ENCODE peak calls at places on chromosomes 13 and 19, in seven cellular contexts. Q is heart left ventricle, T is sigmoid colon, M is GM23338, S is heart right ventricle, Y is lower lobe of right lung, I is astrocyte. K is an unnamed sample. For H3K4me1 and H3K27me3, the result is how much of the 10 kb centered on the place peaks cover.

GRCh38 chr13:106232680-106233079 is 302.8 kb downstream of the EFNB2 start:
- DNase-seq in Q (no peak), T (no peak), M (peak), S (no peak), Y (no peak), I (no peak), K (no peak)

GRCh38 chr13:27980280-27980998 is 8.1 kb downstream of the URAD start:
- DNase-seq in Q (no peak), T (no peak), M (peak), S (no peak), Y (no peak), I (no peak), K (no peak)

GRCh38 chr19:40822161-40822560 is 23.2 kb downstream of the EGLN2 start:
- DNase-seq in Q (no peak), T (no peak), M (no peak), S (no peak), Y (peak), I (no peak), K (peak)

GRCh38 chr19:21750586-21751128 is 16.7 kb downstream of the ZNF100 start:
- DNase-seq in Q (no peak), T (no peak), M (no peak), S (no peak), Y (no peak), I (no peak), K (no peak)

GRCh38 chr19:8151499-8152035 is 2.2 kb upstream of the FBN3 start:
- DNase-seq in Q (no peak), T (no peak), M (no peak), S (no peak), Y (no peak), I (no peak), K (no peak)

GRCh38 chr19:8366961-8367326 is 3.0 kb downstream of the ANGPTL4 start:
- DNase-seq in Q (no peak), T (peak), M (no peak), S (no peak), Y (no peak), I (peak), K (no peak)

GRCh38 chr19:46471116-46471733 is at the start of gene PNMA8A:
- DNase-seq in Q (peak), T (peak), M (peak), S (peak), Y (peak), I (peak), K (peak)

GRCh38 chr13:79398915-79399314 is 7.1 kb downstream of the RBM26 start:
- DNase-seq in Q (no peak), T (no peak), M (no peak), S (no peak), Y (no peak), I (no peak), K (no peak)

GRCh38 chr19:43820098-43820860 is 6.8 kb upstream of the ZNF283 start:
- DNase-seq in Q (peak), T (peak), M (peak), S (peak), Y (peak), I (peak), K (peak)

GRCh38 chr13:36706755-36707154 is 32.9 kb downstream of the SERTM1 start:
- DNase-seq in Q (no peak), T (no peak), M (no peak), S (no peak), Y (no peak), I (peak), K (no peak)

GRCh38 chr19:14507704-14508246 is 10.4 kb downstream of the DNAJB1 start:
- DNase-seq in Q (no peak), T (no peak), M (no peak), S (no peak), Y (peak), I (peak), K (peak)

GRCh38 chr13:52713894-52714293 is 25.7 kb downstream of the CNMD start:
- DNase-seq in Q (peak), T (peak), M (no peak), S (peak), Y (peak), I (no peak), K (no peak)

GRCh38 chr19:4373601-4374441 is 26.5 kb downstream of the SH3GL1 start:
- DNase-seq in Q (no peak), T (peak), M (no peak), S (peak), Y (no peak), I (no peak), K (peak)

GRCh38 chr19:34308381-34309367 is 54.3 kb downstream of the GARRE1 start:
- DNase-seq in Q (no peak), T (peak), M (no peak), S (no peak), Y (no peak), I (peak), K (no peak)

GRCh38 chr19:38836438-38837303 is 5.1 kb upstream of the ECH1 start:
- DNase-seq in Q (no peak), T (no peak), M (no peak), S (no peak), Y (no peak), I (no peak), K (no peak)

GRCh38 chr19:38838208-38838985 is 6.8 kb upstream of the ECH1 start:
- DNase-seq in Q (no peak), T (no peak), M (no peak), S (no peak), Y (no peak), I (no peak), K (peak)

GRCh38 chr19:38838986-38839761 is 7.6 kb upstream of the ECH1 start:
- DNase-seq in Q (peak), T (no peak), M (no peak), S (no peak), Y (no peak), I (no peak), K (peak)

GRCh38 chr19:38837304-38837626 is 5.7 kb upstream of the ECH1 start:
- DNase-seq in Q (no peak), T (no peak), M (no peak), S (no peak), Y (no peak), I (no peak), K (no peak)

DNA sequence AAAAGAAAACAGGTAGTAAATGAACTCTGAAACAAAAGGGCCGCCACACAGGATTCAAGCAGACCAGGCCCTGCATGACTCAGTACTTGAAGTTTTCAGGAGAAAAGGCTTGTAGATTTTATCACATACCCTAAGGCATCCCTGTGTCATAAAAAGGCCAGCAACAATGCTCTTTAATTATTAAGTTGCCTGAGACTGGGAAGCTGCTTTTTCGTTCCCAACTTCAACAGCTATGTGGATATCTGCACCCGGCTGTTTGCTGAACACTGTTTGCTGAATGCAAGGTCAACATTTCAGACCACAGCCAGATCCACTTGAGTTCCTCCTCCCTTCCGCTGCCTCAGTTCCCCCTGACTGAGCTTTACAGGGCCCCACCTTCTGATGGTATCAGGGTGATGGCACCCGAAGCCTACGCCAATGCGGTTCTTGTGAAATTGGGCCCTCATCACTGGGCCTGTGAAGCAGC is 6.1 kb upstream of the ECH1 start:
- DNase-seq in Q (no peak), T (no peak), M (no peak), S (no peak), Y (no peak), I (no peak), K (no peak)
- H3K27ac ChIP-seq in Q (no peak), T (no peak), M (no peak), S (no peak), Y (peak), I (no peak), K (peak)

GRCh38 chr19:38653028-38653571 is 5.7 kb downstream of the ACTN4 start:
- DNase-seq in Q (no peak), T (peak), M (no peak), S (no peak), Y (no peak), I (peak), K (peak)
- H3K4me1 ChIP-seq in Q (half or more), T (under half), M (half or more), S (half or more), Y (half or more), I (half or more), K (under half)

GRCh38 chr13:99902657-99903056 is 68.9 kb downstream of the ZIC5 start:
- DNase-seq in Q (no peak), T (no peak), M (no peak), S (no peak), Y (no peak), I (no peak), K (no peak)

GRCh38 chr13:99903140-99903539 is 68.4 kb downstream of the ZIC5 start:
- DNase-seq in Q (no peak), T (no peak), M (no peak), S (no peak), Y (no peak), I (no peak), K (no peak)

GRCh38 chr13:99898421-99898820 is 73.1 kb downstream of the ZIC5 start:
- DNase-seq in Q (no peak), T (no peak), M (no peak), S (no peak), Y (no peak), I (no peak), K (no peak)

GRCh38 chr13:99896712-99897440 is 74.7 kb downstream of the ZIC5 start:
- DNase-seq in Q (no peak), T (no peak), M (no peak), S (no peak), Y (no peak), I (no peak), K (no peak)

DNA sequence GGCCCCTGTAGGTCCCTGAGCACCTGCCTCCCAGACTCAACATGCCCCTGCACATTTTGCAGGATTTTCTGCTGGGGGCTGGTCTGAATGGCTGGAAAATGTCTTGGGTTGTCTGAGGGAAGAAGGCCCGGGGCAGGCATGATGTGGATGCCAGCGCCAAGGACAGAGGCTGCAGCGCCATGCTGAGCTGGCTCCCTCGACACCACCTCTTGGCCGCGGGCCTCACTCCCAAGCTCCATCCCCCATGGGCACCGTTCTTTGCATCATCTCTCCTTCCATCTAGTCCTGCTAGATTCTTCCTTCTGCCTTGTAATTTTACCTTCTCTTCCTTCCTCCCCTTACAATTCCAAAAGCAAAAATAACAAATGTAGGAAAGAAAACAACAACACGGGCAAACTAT is 70.6 kb downstream of the ZIC5 start:
- DNase-seq in Q (no peak), T (no peak), M (no peak), S (no peak), Y (no peak), I (no peak), K (no peak)
- H3K27me3 ChIP-seq in Q (under half), T (half or more), M (under half), S (half or more), Y (half or more), I (under half), K (under half)

GRCh38 chr13:24107955-24108614 is 52.4 kb upstream of the SPATA13 start:
- DNase-seq in Q (no peak), T (no peak), M (peak), S (no peak), Y (no peak), I (peak), K (no peak)
- H3K27ac ChIP-seq in Q (no peak), T (no peak), M (no peak), S (no peak), Y (no peak), I (no peak), K (no peak)

GRCh38 chr13:31625115-31625514 is 114.2 kb upstream of the RXFP2 start:
- DNase-seq in Q (no peak), T (no peak), M (no peak), S (no peak), Y (no peak), I (no peak), K (no peak)

GRCh38 chr13:31631716-31632115 is 107.6 kb upstream of the RXFP2 start:
- DNase-seq in Q (no peak), T (no peak), M (peak), S (no peak), Y (no peak), I (no peak), K (no peak)

GRCh38 chr13:31629085-31629785 is 110.1 kb upstream of the RXFP2 start:
- DNase-seq in Q (no peak), T (no peak), M (no peak), S (no peak), Y (no peak), I (peak), K (peak)

GRCh38 chr13:31631071-31631470 is 108.3 kb upstream of the RXFP2 start:
- DNase-seq in Q (no peak), T (no peak), M (no peak), S (no peak), Y (no peak), I (no peak), K (no peak)

DNA sequence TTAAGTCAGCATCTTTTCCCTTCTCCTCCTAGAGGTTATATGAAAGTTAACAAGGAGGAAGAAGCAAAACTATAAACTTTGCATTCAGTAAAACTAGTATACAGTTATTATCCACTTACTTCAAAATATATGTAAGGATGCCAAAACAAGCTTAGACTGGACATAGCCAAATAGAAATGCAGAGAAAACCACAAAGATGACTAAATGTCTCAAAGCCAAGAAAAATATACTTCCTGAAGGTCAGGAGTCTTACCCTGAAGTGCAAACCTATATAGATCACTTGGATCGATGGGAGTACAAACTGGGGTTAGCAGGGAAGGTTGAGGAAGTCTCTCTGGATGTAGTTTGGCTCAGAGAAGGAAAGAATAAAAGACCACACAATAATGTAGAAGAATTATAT is 112.2 kb upstream of the RXFP2 start:
- DNase-seq in Q (no peak), T (no peak), M (no peak), S (no peak), Y (no peak), I (peak), K (no peak)
- H3K4me1 ChIP-seq in Q (under half), T (under half), M (under half), S (under half), Y (under half), I (under half), K (under half)

DNA sequence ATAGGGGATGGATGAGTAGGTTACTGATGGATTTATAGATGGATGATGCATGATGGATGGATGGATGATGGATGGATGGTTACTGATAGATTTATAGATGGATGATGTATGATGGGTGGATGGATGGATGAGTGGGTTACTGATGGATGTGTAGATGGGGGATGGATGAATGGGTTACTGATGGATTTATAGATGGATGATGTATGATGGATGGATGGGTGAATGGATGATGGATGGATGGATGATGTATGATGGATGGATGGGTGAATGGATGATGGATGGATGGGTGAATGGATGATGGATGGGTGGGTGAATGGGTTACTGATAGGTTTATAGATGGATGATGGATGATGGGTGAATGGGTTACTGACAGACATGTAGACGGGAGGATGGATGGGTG is 6.3 kb upstream of the C2CD4C start:
- DNase-seq in Q (no peak), T (no peak), M (no peak), S (no peak), Y (no peak), I (no peak), K (no peak)
- H3K27me3 ChIP-seq in Q (under half), T (under half), M (under half), S (under half), Y (under half), I (under half), K (under half)

GRCh38 chr13:20942938-20943518 is 40.5 kb upstream of the XPO4 start:
- DNase-seq in Q (no peak), T (no peak), M (no peak), S (no peak), Y (no peak), I (no peak), K (peak)
- H3K27ac ChIP-seq in Q (no peak), T (peak), M (no peak), S (no peak), Y (peak), I (peak), K (no peak)

DNA sequence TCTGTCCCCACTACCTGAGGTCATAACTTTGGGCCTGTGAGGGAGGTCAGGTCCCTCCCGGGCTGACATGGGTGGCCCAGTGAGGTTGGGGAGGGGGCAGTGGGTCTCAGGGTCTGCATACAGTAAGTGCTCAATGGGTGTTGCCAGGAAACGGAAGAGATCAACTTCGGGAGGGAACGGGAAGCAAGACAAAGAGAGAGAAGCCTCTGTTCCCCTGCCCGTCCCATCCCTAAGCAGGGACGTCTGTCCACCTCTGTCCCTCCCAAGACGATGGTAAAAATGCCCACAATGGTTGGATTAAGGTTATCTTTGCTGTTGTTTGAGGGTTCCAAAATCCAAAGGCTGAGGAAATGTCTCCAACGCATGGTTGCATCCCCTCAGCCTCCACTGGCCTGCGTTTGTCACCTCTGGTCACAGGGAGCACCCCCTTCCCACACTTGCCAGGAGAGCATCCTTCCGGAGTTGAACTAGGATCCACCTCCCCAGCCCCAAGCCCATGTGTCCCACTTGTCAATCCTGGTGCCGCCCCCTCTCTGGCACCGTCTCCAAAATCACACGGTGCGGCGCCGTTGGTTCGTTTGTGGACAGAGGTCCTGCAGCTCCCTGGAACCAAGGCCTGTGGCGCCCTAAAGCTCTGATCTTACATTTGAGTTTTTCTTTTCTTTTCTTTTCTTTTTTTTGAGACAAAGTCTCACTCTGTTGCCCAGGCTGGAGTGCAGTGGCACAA is 774 bp upstream of the HOMER3 start:
- DNase-seq in Q (no peak), T (no peak), M (peak), S (no peak), Y (no peak), I (no peak), K (no peak)
- H3K4me1 ChIP-seq in Q (under half), T (under half), M (under half), S (under half), Y (under half), I (under half), K (under half)

GRCh38 chr19:28472111-28472510 is 740.8 kb downstream of the UQCRFS1 start:
- DNase-seq in Q (no peak), T (peak), M (no peak), S (no peak), Y (no peak), I (peak), K (no peak)
- H3K27me3 ChIP-seq in Q (under half), T (under half), M (under half), S (under half), Y (under half), I (under half), K (under half)

K was measured in right cardiac atrium.